ENCODE peak calls at places on chromosomes 5 and 9, in five cellular contexts. N is right lobe of liver, J is aorta, U is endodermal cell, H is left ventricle myocardium inferior. V is an unnamed sample.
A peak's percentile ranks its signal among the peaks of the same experiment; 100 is the strongest.

GRCh38 chr5:122924719-122925395 is 79.4 kb downstream of the SNX24 start:
- DNase-seq in J (no peak), H (no peak), U (no peak), N (no peak), V (no peak)

GRCh38 chr9:116087751-116088194 is 65.8 kb upstream of the PAPPA start:
- DNase-seq in U (no peak), N (no peak), J (no peak), H (no peak), V (no peak)

GRCh38 chr5:157603333-157604190 is 28.0 kb upstream of the ADAM19 start:
- DNase-seq in N (no peak), H (no peak), U (no peak), J (no peak), V (no peak)

GRCh38 chr5:175684931-175685330 is 27.1 kb downstream of the HRH2 start:
- DNase-seq in J (peak; percentile 2), U (no peak), N (no peak), H (no peak), V (no peak)

GRCh38 chr5:106755789-106756188 is 914.9 kb downstream of the EFNA5 start:
- DNase-seq in J (no peak), U (no peak), H (no peak), N (no peak), V (no peak)

GRCh38 chr5:108661590-108662219 is 86.0 kb upstream of the FER start:
- DNase-seq in U (no peak), H (no peak), N (no peak), J (no peak), V (no peak)

GRCh38 chr5:7181841-7182240 is 214.1 kb upstream of the ADCY2 start:
- DNase-seq in U (no peak), J (no peak), N (no peak), H (no peak), V (no peak)

GRCh38 chr9:102185371-102185770 is 446.9 kb upstream of the GRIN3A start:
- DNase-seq in N (no peak), J (no peak), U (no peak), H (no peak), V (no peak)

GRCh38 chr5:57482671-57483106 is at the start of gene ACTBL2:
- DNase-seq in U (no peak), H (no peak), J (no peak), N (no peak), V (no peak)

GRCh38 chr5:178232124-178232919 is at the start of gene PHYKPL:
- DNase-seq in H (peak; percentile 76), J (peak; percentile 85), N (peak; percentile 76), U (peak; percentile 88), V (peak; percentile 95)

GRCh38 chr5:141806626-141807025 is 71.6 kb downstream of the PCDH1 start:
- DNase-seq in U (no peak), H (no peak), N (no peak), J (no peak), V (no peak)

GRCh38 chr9:2740616-2741015 is 23.3 kb downstream of the KCNV2 start:
- DNase-seq in N (no peak), U (no peak), J (no peak), H (no peak), V (no peak)

GRCh38 chr5:132237670-132238069 is 10.0 kb upstream of the P4HA2 start:
- DNase-seq in H (no peak), J (no peak), U (no peak), N (peak; percentile 69), V (no peak)

GRCh38 chr5:132238169-132238744 is 10.6 kb upstream of the P4HA2 start:
- DNase-seq in H (peak; percentile 59), U (peak; percentile 95), J (peak; percentile 80), N (peak; percentile 68), V (peak; percentile 57)

GRCh38 chr5:132235340-132235739 is 7.7 kb upstream of the P4HA2 start:
- DNase-seq in J (no peak), H (no peak), U (no peak), N (no peak), V (no peak)

GRCh38 chr5:132238901-132239500 is 11.3 kb upstream of the P4HA2 start:
- DNase-seq in U (peak; percentile 21), N (peak; percentile 22), J (no peak), H (no peak), V (peak; percentile 17)

DNA sequence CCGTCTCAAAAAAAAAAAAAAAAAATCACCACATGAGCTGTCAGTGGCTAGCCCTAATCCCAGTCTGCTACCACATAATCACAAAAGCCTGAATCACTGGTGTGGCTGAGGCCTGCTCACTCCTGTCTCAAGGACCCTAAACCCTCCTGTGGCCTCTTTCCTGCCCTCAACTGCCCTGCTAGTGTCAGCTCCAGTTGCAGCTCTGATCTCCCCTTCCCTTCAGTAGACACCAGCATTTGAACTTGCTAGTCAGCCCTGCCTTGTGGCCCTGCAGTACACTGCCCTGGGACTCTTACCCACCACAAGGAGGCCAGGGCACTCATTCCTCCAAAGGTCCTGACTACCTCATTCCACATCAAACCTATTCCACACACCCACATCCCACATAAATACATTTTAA is 9.5 kb upstream of the P4HA2 start:
- DNase-seq in N (no peak), J (no peak), H (no peak), U (peak; percentile 50), V (peak; percentile 12)
- H3K27ac ChIP-seq in N (no peak overlapping the region), J (no peak overlapping the region), H (no peak overlapping the region), U (no peak overlapping the region), V (no peak overlapping the region)

GRCh38 chr5:93577807-93578178 is 3.2 kb downstream of the NR2F1-AS1 start:
- DNase-seq in J (no peak), U (no peak), N (no peak), H (no peak), V (no peak)

GRCh38 chr5:93578179-93578812 is 2.7 kb downstream of the NR2F1-AS1 start:
- DNase-seq in J (no peak), U (no peak), N (no peak), H (no peak), V (no peak)

GRCh38 chr5:93578813-93579560 is 2.0 kb downstream of the NR2F1-AS1 start:
- DNase-seq in J (peak; percentile 57), H (no peak), N (no peak), U (no peak), V (no peak)

GRCh38 chr5:93580387-93581100 is 475 bp downstream of the NR2F1-AS1 start:
- DNase-seq in J (no peak), H (no peak), U (no peak), N (no peak), V (no peak)

GRCh38 chr5:93579561-93580386 is 1.2 kb downstream of the NR2F1-AS1 start:
- DNase-seq in H (no peak), N (no peak), J (peak; percentile 54), U (peak; percentile 83), V (peak; percentile 79)
- H3K27ac ChIP-seq in H (no peak overlapping the region), N (peak overlapping the region; percentile 80), J (no peak overlapping the region), U (peak overlapping the region; percentile 80), V (peak overlapping the region; percentile 92)

DNA sequence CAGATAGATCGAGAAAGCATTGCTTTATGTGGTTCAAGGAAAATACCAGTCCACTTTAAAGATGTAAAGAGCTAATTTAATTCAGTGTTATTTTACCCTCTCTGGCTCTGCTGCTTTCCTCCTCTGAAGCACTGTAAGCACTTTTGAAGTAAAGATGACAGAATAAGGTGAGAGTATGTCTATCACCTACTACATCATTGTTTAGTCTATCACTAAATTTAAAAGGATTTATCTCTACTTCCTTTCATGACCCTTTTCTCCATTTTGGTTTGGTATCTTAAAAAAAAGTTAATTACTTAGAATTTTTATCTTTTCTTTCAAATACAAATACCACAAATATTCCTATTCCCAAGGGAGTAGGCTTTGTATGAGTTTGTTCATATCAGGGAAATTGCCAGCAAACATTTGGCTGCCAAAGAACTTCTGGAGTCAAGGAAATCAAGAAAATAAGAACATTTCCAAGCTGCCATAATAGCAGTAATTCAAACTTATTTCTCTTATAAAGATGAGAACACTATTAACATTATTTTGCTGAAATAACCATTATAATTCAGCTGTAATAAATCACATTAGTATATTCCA is 77.8 kb downstream of the SLC38A9 start:
- DNase-seq in N (no peak), U (no peak), J (no peak), H (no peak), V (no peak)
- H3K27ac ChIP-seq in N (peak overlapping the region; percentile 93), U (no peak overlapping the region), J (no peak overlapping the region), H (peak overlapping the region; percentile 91), V (peak overlapping the region; percentile 62)

GRCh38 chr9:129400971-129401622 is 219.8 kb downstream of the C9orf50 start:
- DNase-seq in J (peak; percentile 46), U (no peak), N (no peak), H (no peak), V (peak; percentile 63)
- H3K27ac ChIP-seq in J (no peak overlapping the region), U (no peak overlapping the region), N (no peak overlapping the region), H (peak overlapping the region; percentile 64), V (no peak overlapping the region)

V was measured in left lung.